ENCODE peak calls at places on chromosomes 6 and 20, in six cellular contexts. U is thoracic aorta, P is cardiac muscle cell, K is GM20000, E is glutamatergic neuron, M is IMR-90. Z is an unnamed sample.

GRCh38 chr6:85866758-85867401 is 224.2 kb upstream of the SYNCRIP start:
- DNase-seq in K (no peak), M (no peak), U (no peak), E (no peak), P (no peak), Z (no peak)

GRCh38 chr20:56343861-56344381 is 14.9 kb upstream of the FAM210B start:
- DNase-seq in U (no peak), E (peak), P (peak), K (peak), M (peak), Z (peak)

GRCh38 chr6:121896771-121897170 is 461.3 kb downstream of the GJA1 start:
- DNase-seq in E (no peak), M (peak), K (no peak), P (no peak), U (no peak), Z (no peak)

GRCh38 chr6:43911625-43912577 is 141.9 kb downstream of the VEGFA start:
- DNase-seq in P (no peak), K (no peak), M (no peak), U (no peak), E (no peak), Z (no peak)

GRCh38 chr6:161437851-161438250 is 164.0 kb upstream of the AGPAT4 start:
- DNase-seq in M (peak), K (no peak), U (no peak), E (no peak), P (no peak), Z (no peak)

GRCh38 chr6:122913558-122913957 is 82.5 kb upstream of the CLVS2 start:
- DNase-seq in K (no peak), M (no peak), U (no peak), E (no peak), P (no peak), Z (no peak)

GRCh38 chr6:17156966-17157365 is 55.1 kb downstream of the STMND1 start:
- DNase-seq in K (no peak), E (no peak), P (no peak), M (no peak), U (no peak), Z (no peak)

GRCh38 chr6:48486373-48486772 is 375.4 kb upstream of the PTCHD4 start:
- DNase-seq in K (no peak), P (no peak), M (no peak), E (no peak), U (no peak), Z (no peak)

GRCh38 chr6:31888281-31889258 is 8.9 kb downstream of the EHMT2 start:
- DNase-seq in K (peak), E (peak), U (no peak), P (peak), M (no peak), Z (peak)

GRCh38 chr6:12354499-12354898 is 64.3 kb downstream of the EDN1 start:
- DNase-seq in K (peak), E (peak), M (peak), P (no peak), U (peak), Z (no peak)

GRCh38 chr20:8431538-8432434 is 299.7 kb downstream of the PLCB1 start:
- DNase-seq in P (peak), M (no peak), E (no peak), U (no peak), K (no peak), Z (no peak)

GRCh38 chr6:4714961-4715501 is 61.2 kb upstream of the CDYL start:
- DNase-seq in U (no peak), E (no peak), K (no peak), M (no peak), P (no peak), Z (no peak)

GRCh38 chr6:167401525-167402194 is 76.8 kb downstream of the TTLL2 start:
- DNase-seq in E (peak), P (no peak), U (no peak), M (no peak), K (no peak), Z (no peak)
- TF ChIP-seq CTCF in E (no peak), P (peak), U (no peak), M (no peak), K (no peak), Z (no peak)

GRCh38 chr20:32621071-32621913 is 36.2 kb upstream of the NOL4L start:
- DNase-seq in M (no peak), P (no peak), U (no peak), K (peak), E (no peak), Z (no peak)

GRCh38 chr20:32623667-32624157 is 38.6 kb upstream of the NOL4L start:
- DNase-seq in U (no peak), P (peak), E (no peak), K (no peak), M (no peak), Z (no peak)

GRCh38 chr20:32621914-32622584 is 36.9 kb upstream of the NOL4L start:
- DNase-seq in K (no peak), E (no peak), P (no peak), U (no peak), M (no peak), Z (no peak)

GRCh38 chr20:32624687-32625345 is 39.7 kb upstream of the NOL4L start:
- DNase-seq in U (no peak), E (no peak), K (no peak), P (no peak), M (no peak), Z (no peak)

GRCh38 chr20:32622585-32623468 is 37.7 kb upstream of the NOL4L start:
- DNase-seq in E (no peak), U (no peak), K (no peak), M (no peak), P (no peak), Z (no peak)
- TF ChIP-seq CTCF in E (no peak), U (no peak), K (no peak), M (no peak), P (no peak), Z (no peak)

DNA sequence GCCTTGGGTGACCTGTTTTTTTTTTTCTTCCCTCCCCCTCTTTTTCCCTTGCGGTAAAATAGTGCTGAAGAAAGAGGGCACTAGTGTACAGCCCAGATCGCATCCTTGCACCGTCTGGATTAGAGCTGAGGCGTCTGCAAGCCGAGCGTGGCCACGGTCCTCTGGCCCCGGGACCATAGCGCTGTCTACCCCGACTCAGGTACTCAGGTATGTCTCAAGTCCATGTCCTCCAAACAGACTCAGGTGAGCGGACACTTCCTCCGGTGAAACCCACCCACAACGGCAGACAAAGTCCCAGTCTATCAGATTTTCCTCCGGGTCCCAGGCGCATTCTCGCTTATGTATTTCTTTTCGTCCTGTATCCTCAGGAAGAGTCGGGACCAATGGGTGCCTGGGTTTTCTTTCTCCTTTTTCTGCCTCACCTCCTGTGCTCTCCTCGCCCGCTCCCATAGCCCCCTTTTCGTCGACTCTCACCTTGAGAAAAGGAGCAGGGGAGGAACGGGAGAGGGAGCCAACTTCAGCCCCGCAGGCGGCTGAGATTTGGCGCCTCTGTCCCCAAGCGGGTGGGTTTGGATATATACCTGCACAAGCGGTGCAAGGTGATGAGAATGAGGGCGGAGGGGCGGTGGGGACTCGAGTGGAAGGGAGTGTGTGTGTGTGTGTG is 1.1 kb upstream of the GRM1 start:
- DNase-seq in P (peak), E (peak), K (no peak), U (no peak), M (no peak), Z (no peak)
- TF ChIP-seq CTCF in P (peak), E (no peak), K (no peak), U (no peak), M (no peak), Z (no peak)

GRCh38 chr6:45946887-45947286 is 68.8 kb downstream of the CLIC5 start:
- DNase-seq in E (no peak), U (no peak), K (no peak), M (peak), P (no peak), Z (no peak)

GRCh38 chr6:45942953-45943352 is 72.7 kb downstream of the CLIC5 start:
- DNase-seq in P (no peak), M (no peak), U (no peak), K (no peak), E (no peak), Z (no peak)

GRCh38 chr6:45949256-45949655 is 66.4 kb downstream of the CLIC5 start:
- DNase-seq in M (no peak), P (no peak), E (no peak), U (no peak), K (no peak), Z (no peak)

GRCh38 chr6:45947807-45948206 is 67.9 kb downstream of the CLIC5 start:
- DNase-seq in P (no peak), U (no peak), E (no peak), K (no peak), M (no peak), Z (no peak)

GRCh38 chr6:45946352-45946751 is 69.3 kb downstream of the CLIC5 start:
- DNase-seq in K (no peak), E (no peak), M (peak), P (peak), U (no peak), Z (no peak)
- TF ChIP-seq CTCF in K (no peak), E (no peak), M (peak), P (peak), U (no peak), Z (peak)

DNA sequence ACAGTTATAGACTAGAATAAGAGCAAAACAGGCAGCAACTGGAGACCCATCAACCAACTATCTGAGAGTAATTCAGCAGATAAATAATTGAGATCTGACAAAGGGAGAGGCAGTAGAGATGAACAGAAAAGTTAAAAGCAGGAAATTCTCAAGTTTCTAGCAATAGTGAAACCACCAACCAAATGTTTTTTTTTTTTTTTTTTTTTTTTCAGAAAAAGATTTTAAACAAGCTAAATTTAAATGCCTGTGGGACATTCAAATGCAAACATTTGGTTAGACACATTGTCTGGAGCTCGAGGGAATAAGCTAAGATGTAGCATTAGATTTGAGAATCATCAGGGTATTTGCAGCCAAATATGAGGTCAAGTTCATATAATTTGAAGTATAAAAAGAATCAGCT is 16.4 kb downstream of the RANBP9 start:
- DNase-seq in E (no peak), U (no peak), P (no peak), M (peak), K (no peak), Z (no peak)
- TF ChIP-seq CTCF in E (no peak), U (no peak), P (no peak), M (no peak), K (no peak), Z (no peak)

GRCh38 chr6:117602151-117602898 is at the start of gene GOPC:
- DNase-seq in P (peak), M (peak), K (peak), U (peak), E (peak), Z (peak)
- TF ChIP-seq CTCF in P (peak), M (peak), K (peak), U (no peak), E (no peak), Z (peak)

GRCh38 chr6:37651991-37652390 is 45.7 kb downstream of the MDGA1 start:
- DNase-seq in M (no peak), U (no peak), K (no peak), E (no peak), P (no peak), Z (no peak)

GRCh38 chr6:37646986-37647764 is 50.5 kb downstream of the MDGA1 start:
- DNase-seq in U (no peak), E (peak), M (no peak), P (no peak), K (no peak), Z (no peak)

GRCh38 chr6:37647765-37648085 is 50.0 kb downstream of the MDGA1 start:
- DNase-seq in U (no peak), E (no peak), P (no peak), M (no peak), K (no peak), Z (no peak)

GRCh38 chr6:37648465-37649330 is 49.0 kb downstream of the MDGA1 start:
- DNase-seq in P (peak), K (peak), M (no peak), U (no peak), E (peak), Z (no peak)

DNA sequence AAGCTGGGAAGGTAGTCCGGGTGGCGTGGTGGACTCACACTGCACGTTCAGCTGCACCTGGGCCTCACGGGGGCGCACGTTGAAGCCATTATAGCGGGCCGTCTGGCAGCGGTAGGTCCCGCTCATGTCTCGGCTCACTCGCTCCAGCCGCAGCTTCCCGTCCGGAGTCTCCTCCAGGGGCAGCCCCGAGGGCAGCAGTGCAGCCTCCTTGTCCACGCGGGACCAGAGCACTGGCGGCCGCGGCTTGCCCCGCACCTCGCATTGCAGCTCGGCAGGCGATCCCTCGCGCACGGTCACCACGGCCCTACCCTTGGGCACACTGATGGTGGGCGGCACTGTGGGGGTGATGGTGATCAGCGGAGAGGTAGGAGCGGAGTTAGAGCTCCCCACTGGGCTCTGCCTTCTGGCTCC is 47.6 kb downstream of the MDGA1 start:
- DNase-seq in K (peak), P (peak), E (peak), M (no peak), U (no peak), Z (no peak)
- TF ChIP-seq CTCF in K (peak), P (no peak), E (no peak), M (no peak), U (no peak), Z (peak)

GRCh38 chr6:70210462-70210861 is 92.4 kb downstream of the COL9A1 start:
- DNase-seq in K (no peak), U (no peak), P (peak), M (no peak), E (no peak), Z (no peak)
- TF ChIP-seq CTCF in K (no peak), U (no peak), P (peak), M (no peak), E (no peak), Z (peak)

Z was measured in neural crest cell.